ENCODE peak calls at places on chromosomes 13 and 19, in four cellular contexts. Q is psoas muscle, O is ascending aorta, Y is tibial nerve. F is an unnamed sample.

GRCh38 chr13:47603365-47603764 is 397.7 kb downstream of the SUCLA2 start:
- DNase-seq in Y (no peak), O (no peak), Q (no peak), F (no peak)

GRCh38 chr19:55206664-55207500 is 2.4 kb downstream of the PTPRH start:
- DNase-seq in Y (peak; percentile 30), Q (peak; percentile 77), O (peak; percentile 35), F (peak; percentile 93)

GRCh38 chr19:43552616-43553015 is 19.6 kb downstream of the ZNF575 start:
- DNase-seq in O (no peak), Y (no peak), Q (no peak), F (no peak)

GRCh38 chr19:5124111-5124855 is 155.4 kb downstream of the KDM4B start:
- DNase-seq in Q (no peak), O (no peak), Y (no peak), F (no peak)

GRCh38 chr13:75310005-75310580 is 171.9 kb downstream of the TBC1D4 start:
- DNase-seq in O (no peak), Y (no peak), Q (no peak), F (no peak)

GRCh38 chr19:48480151-48480475 is 10.9 kb downstream of the CYTH2 start:
- DNase-seq in Y (peak; percentile 38), O (no peak), Q (peak; percentile 86), F (no peak)

GRCh38 chr19:31539386-31539785 is 190.2 kb upstream of the TSHZ3 start:
- DNase-seq in Y (no peak), O (no peak), Q (no peak), F (peak; percentile 37)

GRCh38 chr19:10936661-10937084 is 8.1 kb downstream of the TIMM29 start:
- DNase-seq in Y (no peak), O (no peak), Q (no peak), F (no peak)

GRCh38 chr13:79724348-79725103 is 243.6 kb downstream of the NDFIP2 start:
- DNase-seq in Q (no peak), O (no peak), Y (no peak), F (no peak)

GRCh38 chr19:12769689-12770088 is 5.7 kb downstream of the HOOK2 start:
- DNase-seq in O (no peak), Y (no peak), Q (no peak), F (no peak)

GRCh38 chr13:83272076-83272475 is 610.2 kb downstream of the SLITRK1 start:
- DNase-seq in Q (no peak), Y (no peak), O (no peak), F (no peak)

GRCh38 chr19:16066611-16067104 is 9.6 kb upstream of the TPM4 start:
- DNase-seq in O (no peak), Y (no peak), Q (no peak), F (no peak)

GRCh38 chr19:1763648-1764292 is 10.5 kb downstream of the ONECUT3 start:
- DNase-seq in O (no peak), Q (no peak), Y (no peak), F (no peak)

GRCh38 chr19:1764293-1764683 is 11.0 kb downstream of the ONECUT3 start:
- DNase-seq in Y (no peak), Q (no peak), O (no peak), F (no peak)

GRCh38 chr19:1760020-1760419 is 6.7 kb downstream of the ONECUT3 start:
- DNase-seq in Y (no peak), Q (no peak), O (no peak), F (no peak)

GRCh38 chr19:1761528-1762242 is 8.4 kb downstream of the ONECUT3 start:
- DNase-seq in Q (no peak), Y (no peak), O (no peak), F (no peak)

DNA sequence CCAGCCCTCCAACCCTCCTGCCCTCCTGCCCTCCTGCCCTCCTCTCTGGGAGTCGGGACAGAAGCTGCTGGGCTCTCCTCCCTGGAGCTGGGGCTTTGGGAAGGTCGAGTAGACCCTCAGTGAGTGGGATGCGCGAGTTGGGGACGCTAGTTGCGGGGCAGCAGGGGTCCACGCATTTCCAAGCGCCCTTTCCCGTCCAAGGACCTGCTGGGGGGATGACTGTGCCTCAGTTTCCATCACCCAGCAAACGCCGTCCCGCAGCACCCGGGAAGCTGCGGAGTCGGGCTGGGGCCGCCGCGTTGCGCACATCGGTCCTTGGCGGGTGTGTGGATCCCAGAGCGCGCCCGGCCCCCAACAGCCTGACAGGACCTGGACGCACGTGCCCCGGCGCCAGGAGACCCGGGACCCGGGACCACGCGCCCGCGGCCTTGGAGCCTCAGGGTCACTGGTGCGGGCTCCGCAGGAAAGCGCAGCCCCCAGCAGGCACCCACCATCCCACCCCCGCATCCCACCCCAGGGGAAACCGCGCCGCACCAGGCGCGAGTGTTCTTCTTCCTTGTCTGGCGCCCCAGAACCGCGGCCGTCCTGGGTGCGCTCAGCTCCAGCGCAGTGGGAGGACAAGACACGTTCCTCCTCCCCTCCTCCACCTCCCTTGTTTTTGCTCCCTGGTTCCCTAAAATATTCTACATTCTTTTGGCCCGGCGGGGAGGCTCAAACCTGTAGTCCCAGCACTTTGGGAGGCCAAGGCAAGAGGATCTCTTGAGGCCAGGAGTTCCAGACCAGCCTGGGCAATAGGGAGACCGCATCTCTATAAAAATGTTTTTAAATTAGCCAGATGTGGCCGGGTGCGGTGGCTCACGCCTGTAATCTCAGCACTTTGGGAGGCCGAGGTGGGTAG is 9.2 kb downstream of the ONECUT3 start:
- DNase-seq in Y (no peak), O (no peak), Q (no peak), F (no peak)
- H3K27me3 ChIP-seq in Y (peaks cover 3% of the 10 kb centered on the region), O (peaks cover 45% of the 10 kb centered on the region), Q (peaks cover 2% of the 10 kb centered on the region), F (peaks cover 84% of the 10 kb centered on the region)

GRCh38 chr13:65307056-65307455 is 1923.1 kb downstream of the PCDH9 start:
- DNase-seq in Y (no peak), O (no peak), Q (no peak), F (no peak)
- H3K4me1 ChIP-seq in Y (no peaks in the 10 kb centered on the region), O (no peaks in the 10 kb centered on the region), Q (no peaks in the 10 kb centered on the region), F (no peaks in the 10 kb centered on the region)

GRCh38 chr13:23870356-23871146 is 18.6 kb downstream of the MIPEP start:
- DNase-seq in Q (no peak), Y (no peak), O (no peak), F (no peak)
- H3K27ac ChIP-seq in Q (no peak overlapping the region), Y (no peak overlapping the region), O (no peak overlapping the region), F (no peak overlapping the region)

DNA sequence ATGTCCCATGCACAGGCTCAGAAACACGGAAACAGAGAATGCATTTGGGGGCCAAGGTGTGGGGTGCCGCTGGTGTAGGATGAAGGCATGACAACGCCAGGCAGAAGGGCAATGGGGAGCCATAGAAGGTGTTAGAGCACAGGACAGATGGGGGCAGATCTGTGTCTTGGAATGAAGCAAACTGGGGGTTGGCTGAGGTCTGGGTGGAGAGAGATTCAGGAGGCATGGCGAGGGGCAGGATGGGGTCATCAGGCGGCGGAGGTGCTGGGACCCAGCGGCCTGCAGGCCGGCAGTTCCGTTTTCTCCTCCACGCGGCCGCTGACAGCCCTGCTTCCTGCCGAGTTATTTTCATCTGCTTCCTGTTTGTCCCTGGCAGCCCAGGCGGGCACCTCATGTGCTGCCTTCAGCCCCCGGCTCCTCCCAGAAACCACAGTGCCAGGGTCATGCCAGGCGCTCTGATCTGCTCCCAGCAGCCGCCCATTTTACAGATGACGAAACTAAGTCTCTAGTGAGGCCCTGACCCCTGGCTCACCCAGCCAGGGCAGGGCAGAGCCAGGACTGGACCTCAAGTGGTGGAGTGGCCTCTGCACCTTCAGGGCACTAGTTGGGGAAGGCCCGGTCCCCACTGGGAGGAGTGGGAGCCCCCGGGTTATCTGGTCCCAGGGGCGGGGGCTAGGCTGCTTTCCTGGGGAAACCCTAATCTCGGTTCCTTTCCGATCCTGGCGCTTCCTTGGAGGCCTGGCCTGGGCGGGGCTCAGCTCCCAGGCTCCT is 2.2 kb downstream of the ARHGAP45 start:
- DNase-seq in O (peak; percentile 55), Y (no peak), Q (peak; percentile 83), F (peak; percentile 93)
- H3K27me3 ChIP-seq in O (peaks cover 21% of the 10 kb centered on the region), Y (peaks cover 2% of the 10 kb centered on the region), Q (no peaks in the 10 kb centered on the region), F (peaks cover 15% of the 10 kb centered on the region)

GRCh38 chr19:29842471-29843179 is 30.8 kb downstream of the CCNE1 start:
- DNase-seq in Q (peak; percentile 39), O (no peak), Y (no peak), F (peak; percentile 78)

GRCh38 chr19:29841559-29842367 is 30.0 kb downstream of the CCNE1 start:
- DNase-seq in Q (peak; percentile 19), Y (no peak), O (no peak), F (peak; percentile 70)

GRCh38 chr19:29843180-29844051 is 31.6 kb downstream of the CCNE1 start:
- DNase-seq in Q (peak; percentile 51), O (no peak), Y (no peak), F (peak; percentile 92)

GRCh38 chr19:29840066-29840950 is 28.5 kb downstream of the CCNE1 start:
- DNase-seq in Q (peak; percentile 19), O (no peak), Y (no peak), F (no peak)

DNA sequence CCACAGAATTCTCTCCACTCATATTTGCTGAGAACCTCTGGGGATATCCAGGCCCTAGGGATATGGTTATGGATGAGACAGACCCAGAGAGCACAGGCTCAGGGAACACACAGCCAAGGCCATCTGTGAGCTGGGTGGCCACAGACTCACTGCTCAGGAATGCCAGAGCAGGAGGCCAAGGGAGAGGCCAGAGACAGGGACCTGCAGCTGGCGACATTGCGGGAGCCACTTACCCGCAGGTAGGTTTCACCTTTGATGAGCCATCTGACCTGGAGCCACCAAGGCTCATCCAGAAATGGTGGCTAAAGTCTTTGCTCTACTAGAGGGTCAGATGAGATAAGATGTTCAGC is 29.4 kb downstream of the CCNE1 start:
- DNase-seq in Q (peak; percentile 41), O (no peak), Y (no peak), F (peak; percentile 62)
- H3K4me1 ChIP-seq in Q (peaks cover 12% of the 10 kb centered on the region), O (peaks cover 9% of the 10 kb centered on the region), Y (peaks cover 12% of the 10 kb centered on the region), F (peaks cover 27% of the 10 kb centered on the region)

GRCh38 chr19:18644144-18645034 is 7.6 kb downstream of the KLHL26 start:
- DNase-seq in O (no peak), Y (no peak), Q (no peak), F (no peak)
- H3K27ac ChIP-seq in O (peak overlapping the region; percentile 86), Y (peak overlapping the region; percentile 65), Q (no peak overlapping the region), F (peak overlapping the region; percentile 58)

GRCh38 chr13:52406629-52407028 is 657 bp upstream of the THSD1 start:
- DNase-seq in Y (no peak), Q (no peak), O (no peak), F (no peak)
- H3K27me3 ChIP-seq in Y (no peaks in the 10 kb centered on the region), Q (no peaks in the 10 kb centered on the region), O (no peaks in the 10 kb centered on the region), F (peaks cover 9% of the 10 kb centered on the region)

DNA sequence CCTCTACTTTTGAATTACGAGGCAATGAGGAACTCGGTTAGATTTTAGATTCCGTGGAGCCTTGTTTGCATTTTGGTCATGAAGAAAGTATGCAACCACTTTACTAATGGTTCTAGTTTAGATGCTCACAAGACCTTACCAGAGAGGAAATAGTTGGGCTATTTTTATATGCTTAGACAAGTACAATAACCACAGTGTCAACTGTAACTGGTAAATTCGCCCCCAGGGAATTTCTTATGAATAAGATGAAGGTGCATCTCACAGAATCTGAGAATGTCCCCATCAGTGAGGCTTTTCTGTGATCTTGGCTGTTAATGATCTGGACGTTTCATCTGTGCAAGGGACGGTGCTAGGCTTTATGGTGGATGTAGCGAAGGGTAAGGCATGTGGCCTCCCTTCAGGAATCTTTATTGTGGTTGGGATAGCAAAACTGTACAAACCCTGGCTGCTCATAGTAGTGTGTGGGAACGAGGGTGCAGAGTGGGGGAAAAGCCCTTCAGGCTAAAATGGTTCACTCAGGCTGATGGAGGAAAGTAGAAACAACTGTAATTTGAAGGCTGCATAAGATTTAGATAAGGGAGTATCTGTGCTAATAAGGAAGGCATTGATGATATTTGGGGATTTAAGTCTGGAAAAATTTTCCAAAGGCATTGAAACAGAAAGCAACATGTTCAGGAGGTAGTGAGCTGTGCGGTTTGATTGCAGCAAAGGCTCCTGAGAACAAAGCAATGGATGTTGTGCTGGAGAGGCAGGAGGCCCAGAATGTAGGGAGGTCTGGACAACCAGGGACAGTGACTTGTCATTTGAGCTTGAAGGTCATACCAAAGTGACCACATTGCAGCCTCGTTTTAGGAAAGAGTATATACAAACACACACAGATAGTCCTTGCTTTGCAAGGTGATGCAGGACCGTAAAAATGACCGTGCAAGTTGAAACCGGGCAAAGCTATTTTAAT is 28.4 kb downstream of the UBAC2 start:
- DNase-seq in O (no peak), Y (no peak), Q (no peak), F (no peak)
- H3K4me1 ChIP-seq in O (peaks cover 21% of the 10 kb centered on the region), Y (peaks cover 20% of the 10 kb centered on the region), Q (peaks cover 72% of the 10 kb centered on the region), F (peaks cover 39% of the 10 kb centered on the region)

GRCh38 chr19:42497492-42498226 is 30.6 kb downstream of the CEACAM1 start:
- DNase-seq in O (no peak), Q (no peak), Y (no peak), F (no peak)
- H3K27ac ChIP-seq in O (no peak overlapping the region), Q (no peak overlapping the region), Y (peak overlapping the region; percentile 68), F (peak overlapping the region; percentile 4)